ENCODE peak calls at places on chromosomes 6 and 20, in nine cellular contexts. A, I, B, H, C, J, Z, T and D are unnamed samples.

GRCh38 chr20:43942213-43942590 is 27.6 kb downstream of the TOX2 start:
- DNase-seq in A (no peak), I (no peak), B (no peak), H (no peak), C (no peak), J (no peak), Z (no peak), T (no peak), D (no peak)

GRCh38 chr6:81735756-81736380 is 16.6 kb downstream of the TENT5A start:
- DNase-seq in A (no peak), I (no peak), B (no peak), H (no peak), C (peak), J (no peak), Z (no peak), T (no peak), D (no peak)

GRCh38 chr20:33568378-33569289 is 78.7 kb downstream of the CBFA2T2 start:
- DNase-seq in A (peak), I (no peak), B (no peak), H (no peak), C (no peak), J (no peak), Z (peak), T (peak), D (no peak)

GRCh38 chr20:21505161-21505809 is 8.6 kb downstream of the NKX2-2 start:
- DNase-seq in A (peak), I (peak), B (peak), H (peak), C (peak), J (peak), Z (peak), T (peak), D (peak)

GRCh38 chr6:47290124-47290834 is 19.4 kb downstream of the TNFRSF21 start:
- DNase-seq in A (no peak), I (no peak), B (no peak), H (no peak), C (no peak), J (no peak), Z (no peak), T (no peak), D (no peak)

GRCh38 chr6:149761438-149761837 is 11.9 kb downstream of the PCMT1 start:
- DNase-seq in A (no peak), I (no peak), B (no peak), H (no peak), C (no peak), J (no peak), Z (no peak), T (no peak), D (no peak)

GRCh38 chr6:36631326-36632046 is 37.3 kb downstream of the SRSF3 start:
- DNase-seq in A (no peak), I (no peak), B (no peak), H (no peak), C (no peak), J (no peak), Z (no peak), T (no peak), D (no peak)

GRCh38 chr6:136599324-136600011 is 49.2 kb upstream of the MAP7 start:
- DNase-seq in A (no peak), I (no peak), B (peak), H (no peak), C (no peak), J (no peak), Z (peak), T (no peak), D (no peak)

GRCh38 chr6:43013020-43013842 is 515 bp downstream of the MEA1 start:
- DNase-seq in A (no peak), I (no peak), B (no peak), H (no peak), C (peak), J (no peak), Z (no peak), T (no peak), D (no peak)

GRCh38 chr6:157223486-157223885 is 99.8 kb downstream of the TMEM242 start:
- DNase-seq in A (no peak), I (no peak), B (no peak), H (no peak), C (no peak), J (no peak), Z (no peak), T (no peak), D (no peak)

GRCh38 chr6:32868257-32868788 is 14.3 kb downstream of the PSMB9 start:
- DNase-seq in A (peak), I (peak), B (peak), H (peak), C (peak), J (peak), Z (peak), T (peak), D (peak)

GRCh38 chr20:49349678-49350077 is 71.8 kb upstream of the ZNFX1 start:
- DNase-seq in A (no peak), I (peak), B (peak), H (no peak), C (no peak), J (no peak), Z (no peak), T (no peak), D (no peak)

GRCh38 chr20:1377984-1378742 is 14.7 kb downstream of the FKBP1A start:
- DNase-seq in A (no peak), I (no peak), B (no peak), H (no peak), C (peak), J (no peak), Z (no peak), T (no peak), D (no peak)

GRCh38 chr6:125974214-125974866 is 12.0 kb upstream of the TRMT11 start:
- DNase-seq in A (no peak), I (no peak), B (no peak), H (no peak), C (peak), J (no peak), Z (peak), T (peak), D (no peak)

GRCh38 chr6:32973934-32974333 is 5.5 kb downstream of the BRD2 start:
- DNase-seq in A (no peak), I (no peak), B (no peak), H (no peak), C (peak), J (no peak), Z (peak), T (peak), D (no peak)

GRCh38 chr6:3517350-3517749 is 60.5 kb upstream of the SLC22A23 start:
- DNase-seq in A (no peak), I (no peak), B (no peak), H (no peak), C (peak), J (no peak), Z (no peak), T (no peak), D (no peak)

GRCh38 chr6:122696079-122696478 is 83.4 kb upstream of the FABP7 start:
- DNase-seq in A (no peak), I (no peak), B (no peak), H (no peak), C (peak), J (no peak), Z (peak), T (no peak), D (no peak)

GRCh38 chr20:35129647-35130069 is 17.5 kb downstream of the EDEM2 start:
- DNase-seq in A (no peak), I (no peak), B (no peak), H (no peak), C (peak), J (no peak), Z (no peak), T (no peak), D (no peak)

GRCh38 chr6:105601541-105602174 is 198.8 kb upstream of the PREP start:
- DNase-seq in A (no peak), I (peak), B (peak), H (no peak), C (peak), J (peak), Z (no peak), T (no peak), D (no peak)

GRCh38 chr20:14775778-14776177 is 438.4 kb upstream of the FLRT3 start:
- DNase-seq in A (no peak), I (peak), B (peak), H (no peak), C (peak), J (no peak), Z (no peak), T (no peak), D (no peak)

GRCh38 chr6:148885920-148886845 is 139.4 kb downstream of the UST start:
- DNase-seq in A (no peak), I (no peak), B (no peak), H (no peak), C (no peak), J (no peak), Z (peak), T (peak), D (no peak)

GRCh38 chr6:104639671-104640070 is 220.0 kb downstream of the HACE1 start:
- DNase-seq in A (no peak), I (no peak), B (no peak), H (no peak), C (peak), J (no peak), Z (peak), T (no peak), D (no peak)

GRCh38 chr6:18392346-18392877 is 5.3 kb downstream of the RNF144B start:
- DNase-seq in A (no peak), I (no peak), B (no peak), H (no peak), C (no peak), J (no peak), Z (no peak), T (no peak), D (no peak)

GRCh38 chr6:30875244-30876038 is 8.9 kb upstream of the DDR1 start:
- DNase-seq in A (no peak), I (no peak), B (no peak), H (no peak), C (no peak), J (no peak), Z (no peak), T (no peak), D (no peak)

GRCh38 chr20:4195499-4195898 is 180.1 kb upstream of the RNF24 start:
- DNase-seq in A (peak), I (no peak), B (no peak), H (no peak), C (peak), J (no peak), Z (peak), T (peak), D (no peak)

GRCh38 chr6:129598244-129599187 is 111.5 kb downstream of the ARHGAP18 start:
- DNase-seq in A (peak), I (no peak), B (no peak), H (no peak), C (peak), J (no peak), Z (peak), T (peak), D (no peak)

GRCh38 chr6:71889366-71889765 is 3.0 kb downstream of the RIMS1 start:
- DNase-seq in A (no peak), I (no peak), B (no peak), H (no peak), C (no peak), J (no peak), Z (no peak), T (no peak), D (no peak)

GRCh38 chr6:169618526-169619490 is 83.0 kb downstream of the WDR27 start:
- DNase-seq in A (no peak), I (no peak), B (no peak), H (no peak), C (peak), J (no peak), Z (no peak), T (no peak), D (no peak)

GRCh38 chr6:48563426-48563825 is 452.4 kb upstream of the PTCHD4 start:
- DNase-seq in A (no peak), I (no peak), B (no peak), H (no peak), C (no peak), J (no peak), Z (no peak), T (no peak), D (no peak)

GRCh38 chr6:109290143-109290931 is 91.9 kb downstream of the CD164 start:
- DNase-seq in A (no peak), I (no peak), B (peak), H (no peak), C (no peak), J (no peak), Z (no peak), T (no peak), D (no peak)
- TF ChIP-seq CTCF in A (no peak), I (no peak), B (no peak), H (no peak), C (no peak), J (no peak), Z (no peak), T (no peak), D (no peak)

GRCh38 chr20:54069501-54069971 is 858 bp downstream of the BCAS1 start:
- DNase-seq in A (no peak), I (no peak), B (no peak), H (no peak), C (no peak), J (no peak), Z (peak), T (peak), D (no peak)
- TF ChIP-seq CTCF in A (no peak), I (no peak), B (no peak), H (no peak), C (no peak), J (no peak), Z (no peak), T (no peak), D (no peak)

DNA sequence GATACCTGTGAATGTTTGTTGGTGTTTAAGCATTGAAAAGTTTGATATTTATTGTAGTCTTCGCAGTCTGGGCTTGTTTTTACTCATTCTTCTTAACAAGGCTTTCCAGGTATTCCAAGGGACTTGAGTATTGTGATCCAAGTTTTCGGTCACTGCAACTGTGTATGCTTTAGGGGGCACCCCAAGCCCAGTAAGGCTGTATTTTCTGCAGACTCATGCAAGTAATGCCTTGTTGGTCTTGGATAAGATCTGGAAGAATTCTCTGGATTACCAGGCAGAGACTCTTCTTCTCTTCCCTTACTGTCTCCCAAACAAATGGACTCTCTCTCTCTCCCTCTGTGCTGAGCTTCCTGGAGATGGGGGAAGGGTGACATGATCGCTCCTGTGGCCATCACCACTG is 82.1 kb downstream of the RFPL4B start:
- DNase-seq in A (no peak), I (no peak), B (no peak), H (no peak), C (peak), J (no peak), Z (peak), T (peak), D (no peak)
- TF ChIP-seq CTCF in A (no peak), I (no peak), B (no peak), H (no peak), C (peak), J (no peak), Z (peak), T (peak), D (no peak)

DNA sequence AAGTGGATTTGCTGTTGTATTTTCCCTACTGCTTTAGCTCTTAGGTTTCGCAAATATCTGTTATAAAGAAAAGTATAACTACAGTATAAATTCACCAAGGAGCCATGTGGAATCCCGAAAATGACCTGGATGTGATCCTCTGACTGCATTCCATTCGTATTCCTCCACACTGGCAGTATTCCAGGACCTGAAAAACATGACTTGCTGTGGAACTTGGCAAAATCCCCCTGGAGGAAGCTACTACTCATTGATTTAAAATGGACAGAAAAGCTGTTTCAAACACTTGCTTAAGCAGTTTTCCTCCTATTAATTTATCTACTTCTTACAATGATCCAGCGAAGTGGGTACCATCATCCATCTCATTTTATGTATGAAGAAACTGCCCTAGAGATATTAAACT is 13.3 kb upstream of the ENPP5 start:
- DNase-seq in A (no peak), I (no peak), B (no peak), H (no peak), C (peak), J (no peak), Z (no peak), T (no peak), D (no peak)
- TF ChIP-seq CTCF in A (no peak), I (peak), B (peak), H (no peak), C (peak), J (no peak), Z (no peak), T (no peak), D (no peak)

DNA sequence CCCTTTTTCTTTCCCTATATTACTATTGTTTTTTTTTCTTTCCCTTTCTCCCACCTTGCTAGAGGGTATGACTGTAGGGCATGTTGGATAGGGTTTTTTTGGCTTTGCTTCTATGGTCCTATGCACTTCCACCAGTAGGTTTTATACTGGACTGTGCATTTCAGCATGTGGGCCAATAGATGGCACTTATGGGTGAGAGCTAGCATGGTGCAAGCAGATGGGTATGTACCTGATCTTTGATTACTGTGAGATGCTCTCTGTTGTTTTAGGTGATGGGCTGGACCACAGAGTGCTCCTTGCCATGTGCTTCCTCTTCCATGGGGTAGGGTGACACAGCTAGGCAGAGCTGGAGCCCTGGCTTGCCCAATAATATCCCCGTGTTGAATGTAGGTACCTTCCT is 128.5 kb upstream of the CHD6 start:
- DNase-seq in A (no peak), I (no peak), B (no peak), H (no peak), C (no peak), J (no peak), Z (no peak), T (no peak), D (no peak)
- TF ChIP-seq CTCF in A (no peak), I (no peak), B (no peak), H (no peak), C (no peak), J (no peak), Z (peak), T (peak), D (no peak)